ENCODE peak calls at places on chromosomes 11 and 22, in seven cellular contexts. T is kidney; J is NCI-H345; N is Caki2; V is stimulated activated CD4-positive, alpha-beta T cell treated with anti-CD3 and anti-CD28 coated beads, Interleukin-15, amount 100 ng/mL, for 1 hour; L is activated T-cell treated with anti-CD3 and anti-CD28 coated beads, Interleukin-2, amount 50 U/mL, for 48 hours; C is head of caudate nucleus. H is an unnamed sample.

GRCh38 chr22:23263651-23264555 is 83.6 kb downstream of the BCR start:
- DNase-seq in T (peak), J (no peak), N (peak), V (no peak), L (peak), C (no peak), H (no peak)

GRCh38 chr22:42907404-42908081 is 50.5 kb upstream of the ARFGAP3 start:
- DNase-seq in T (no peak), J (no peak), N (no peak), V (no peak), L (no peak), C (no peak), H (no peak)

GRCh38 chr11:102287963-102288744 is 29.1 kb upstream of the BIRC3 start:
- DNase-seq in T (no peak), J (peak), N (peak), V (no peak), L (peak), C (no peak), H (peak)

GRCh38 chr11:65427691-65428577 is 5.3 kb downstream of the NEAT1 start:
- DNase-seq in T (peak), J (no peak), N (peak), V (no peak), L (peak), C (no peak), H (no peak)

GRCh38 chr11:128574576-128575011 is 12.8 kb downstream of the ETS1 start:
- DNase-seq in T (no peak), J (no peak), N (no peak), V (no peak), L (no peak), C (no peak), H (no peak)

GRCh38 chr22:45993841-45994240 is 16.9 kb upstream of the WNT7B start:
- DNase-seq in T (peak), J (no peak), N (no peak), V (no peak), L (no peak), C (no peak), H (no peak)

GRCh38 chr11:2677127-2677526 is 22.7 kb downstream of the KCNQ1OT1 start:
- DNase-seq in T (no peak), J (no peak), N (no peak), V (no peak), L (no peak), C (no peak), H (no peak)

GRCh38 chr11:119120639-119121007 is 757 bp upstream of the HINFP start:
- DNase-seq in T (no peak), J (no peak), N (no peak), V (no peak), L (no peak), C (no peak), H (no peak)

GRCh38 chr11:490186-490929 is 16.7 kb downstream of the RNH1 start:
- DNase-seq in T (no peak), J (no peak), N (no peak), V (no peak), L (no peak), C (no peak), H (no peak)

GRCh38 chr11:92284107-92284506 is 59.5 kb downstream of the FAT3 start:
- DNase-seq in T (no peak), J (no peak), N (no peak), V (no peak), L (no peak), C (no peak), H (no peak)

GRCh38 chr11:119615003-119615878 is 113.8 kb downstream of the NECTIN1 start:
- DNase-seq in T (no peak), J (no peak), N (peak), V (no peak), L (no peak), C (peak), H (no peak)

GRCh38 chr11:46121724-46122477 is 647 bp upstream of the PHF21A start:
- DNase-seq in T (peak), J (peak), N (peak), V (peak), L (peak), C (peak), H (peak)

GRCh38 chr11:134252539-134253188 is 488 bp downstream of the THYN1 start:
- DNase-seq in T (no peak), J (peak), N (no peak), V (no peak), L (peak), C (peak), H (peak)

GRCh38 chr11:68008381-68009337 is 1.5 kb upstream of the ALDH3B1 start:
- DNase-seq in T (peak), J (peak), N (peak), V (no peak), L (no peak), C (no peak), H (no peak)

GRCh38 chr11:113465786-113466185 is 9.4 kb downstream of the DRD2 start:
- DNase-seq in T (no peak), J (peak), N (no peak), V (no peak), L (no peak), C (no peak), H (no peak)

GRCh38 chr11:10303558-10304363 is 1.1 kb upstream of the ADM start:
- DNase-seq in T (peak), J (peak), N (peak), V (no peak), L (peak), C (peak), H (peak)

GRCh38 chr11:68037481-68038225 is 1.2 kb upstream of the TCIRG1 start:
- DNase-seq in T (no peak), J (no peak), N (no peak), V (no peak), L (no peak), C (no peak), H (no peak)

GRCh38 chr22:28442951-28443876 is 236.4 kb downstream of the TTC28 start:
- DNase-seq in T (peak), J (no peak), N (no peak), V (no peak), L (peak), C (peak), H (peak)

GRCh38 chr11:8545698-8546366 is 48.2 kb downstream of the STK33 start:
- DNase-seq in T (no peak), J (no peak), N (no peak), V (no peak), L (no peak), C (no peak), H (no peak)

GRCh38 chr11:134261626-134262488 is 8.5 kb downstream of the ACAD8 start:
- DNase-seq in T (no peak), J (peak), N (no peak), V (no peak), L (peak), C (no peak), H (peak)

GRCh38 chr11:65634905-65635731 is 2.8 kb upstream of the SIPA1 start:
- DNase-seq in T (no peak), J (no peak), N (no peak), V (no peak), L (no peak), C (no peak), H (no peak)

GRCh38 chr11:86416494-86416893 is 41.8 kb downstream of the CCDC81 start:
- DNase-seq in T (no peak), J (no peak), N (no peak), V (no peak), L (no peak), C (no peak), H (no peak)

GRCh38 chr11:129251067-129251466 is 58.9 kb upstream of the ARHGAP32 start:
- DNase-seq in T (no peak), J (no peak), N (no peak), V (no peak), L (no peak), C (no peak), H (no peak)

GRCh38 chr11:87137711-87138110 is 100.0 kb downstream of the TMEM135 start:
- DNase-seq in T (no peak), J (no peak), N (no peak), V (no peak), L (no peak), C (no peak), H (no peak)

GRCh38 chr11:130641884-130642283 is 193.4 kb downstream of the ADAMTS15 start:
- DNase-seq in T (no peak), J (no peak), N (no peak), V (no peak), L (no peak), C (no peak), H (no peak)

GRCh38 chr11:72431846-72432245 is 2.5 kb downstream of the CLPB start:
- DNase-seq in T (no peak), J (no peak), N (no peak), V (no peak), L (no peak), C (no peak), H (no peak)

GRCh38 chr11:71502026-71502425 is 25.0 kb upstream of the KRTAP5-7 start:
- DNase-seq in T (no peak), J (no peak), N (no peak), V (no peak), L (no peak), C (no peak), H (no peak)

GRCh38 chr22:32801436-32802290 is at the start of gene TIMP3:
- DNase-seq in T (peak), J (no peak), N (no peak), V (no peak), L (peak), C (peak), H (peak)

GRCh38 chr11:87361891-87362290 is 324.2 kb downstream of the TMEM135 start:
- DNase-seq in T (no peak), J (no peak), N (no peak), V (no peak), L (no peak), C (no peak), H (no peak)